ENCODE peak calls at places on chromosomes 5 and 9, in eight cellular contexts. W, D, V, L, U, Y, P and Z are unnamed samples.

GRCh38 chr9:88272986-88273385 is 115.3 kb upstream of the SPIN1 start:
- DNase-seq in D (no peak), V (no peak), U (no peak), W (no peak), P (no peak), L (no peak), Y (no peak), Z (no peak)

GRCh38 chr5:107058239-107058638 is 612.5 kb downstream of the EFNA5 start:
- DNase-seq in W (no peak), V (no peak), P (no peak), D (no peak), Y (no peak), U (no peak), L (no peak), Z (no peak)

GRCh38 chr5:42858031-42858643 is 46.4 kb upstream of the SELENOP start:
- DNase-seq in Y (no peak), D (no peak), U (no peak), W (no peak), L (no peak), P (no peak), V (no peak), Z (no peak)

GRCh38 chr9:38421498-38422211 is 2.6 kb downstream of the IGFBPL1 start:
- DNase-seq in D (no peak), L (no peak), U (no peak), V (no peak), Y (peak), W (no peak), P (no peak), Z (no peak)

GRCh38 chr5:133754575-133755169 is 142.3 kb upstream of the FSTL4 start:
- DNase-seq in D (peak), P (peak), L (peak), U (peak), V (peak), W (peak), Y (no peak), Z (peak)

GRCh38 chr5:142012186-142012785 is 541 bp downstream of the GNPDA1 start:
- DNase-seq in U (no peak), D (peak), Y (peak), W (no peak), L (peak), V (peak), P (peak), Z (peak)

GRCh38 chr5:114744406-114744805 is 382.5 kb downstream of the KCNN2 start:
- DNase-seq in L (no peak), U (no peak), Y (no peak), P (no peak), W (no peak), V (no peak), D (no peak), Z (no peak)

GRCh38 chr9:31608413-31608812 is 776.0 kb upstream of the ACO1 start:
- DNase-seq in W (no peak), U (no peak), P (no peak), Y (no peak), D (no peak), V (no peak), L (no peak), Z (no peak)

GRCh38 chr9:34555435-34556230 is 32.8 kb upstream of the ENHO start:
- DNase-seq in U (no peak), D (no peak), Y (peak), P (no peak), W (no peak), V (no peak), L (no peak), Z (no peak)

GRCh38 chr9:113621309-113621791 is 157.8 kb downstream of the RGS3 start:
- DNase-seq in Y (no peak), W (peak), P (no peak), V (no peak), U (no peak), L (no peak), D (no peak), Z (no peak)

GRCh38 chr9:119289740-119290139 is 79.5 kb downstream of the BRINP1 start:
- DNase-seq in L (no peak), P (peak), V (no peak), U (no peak), Y (peak), D (peak), W (no peak), Z (peak)

GRCh38 chr5:172102913-172103629 is 85.0 kb downstream of the STK10 start:
- DNase-seq in L (peak), V (no peak), P (no peak), Y (no peak), D (peak), U (no peak), W (peak), Z (peak)

GRCh38 chr5:134250949-134251348 is 25.1 kb upstream of the PPP2CA start:
- DNase-seq in P (peak), Y (no peak), V (no peak), L (no peak), D (no peak), U (no peak), W (no peak), Z (no peak)

GRCh38 chr9:123656565-123656964 is 273.4 kb downstream of the DENND1A start:
- DNase-seq in V (no peak), L (no peak), D (no peak), P (no peak), U (no peak), Y (no peak), W (peak), Z (no peak)

GRCh38 chr9:35960029-35960655 is 2.2 kb upstream of the OR2S2 start:
- DNase-seq in Y (no peak), P (no peak), L (no peak), U (no peak), W (peak), V (no peak), D (no peak), Z (no peak)

GRCh38 chr5:54944364-54944763 is 41.0 kb downstream of the ESM1 start:
- DNase-seq in Y (peak), P (no peak), D (peak), W (peak), U (no peak), V (no peak), L (peak), Z (peak)

GRCh38 chr9:7974335-7975005 is 174.9 kb upstream of the DMAC1 start:
- DNase-seq in U (peak), W (no peak), D (no peak), V (no peak), Y (no peak), P (no peak), L (no peak), Z (no peak)
- TF ChIP-seq RAD21 in U (no peak), W (no peak), D (no peak), V (no peak), Y (no peak), P (no peak), L (no peak), Z (no peak)

DNA sequence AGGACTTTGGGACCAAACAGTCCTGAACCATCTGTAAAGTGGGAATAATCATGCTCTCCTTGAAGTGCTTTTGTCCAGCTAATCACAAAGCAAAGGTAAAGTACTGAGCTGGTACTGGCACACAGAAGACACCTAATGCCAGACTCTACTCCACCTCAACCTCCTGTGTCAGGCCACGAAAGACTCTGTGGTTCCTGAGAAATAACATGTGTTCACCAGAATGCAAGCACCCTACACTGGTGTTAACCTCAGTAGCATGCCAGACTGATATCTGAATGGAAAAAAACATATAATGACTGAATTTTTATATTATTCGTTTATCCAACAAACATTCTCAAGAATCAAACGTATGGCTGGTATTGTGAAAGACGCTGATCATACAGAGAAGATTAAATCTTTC is 97.1 kb upstream of the IFNE start:
- DNase-seq in V (no peak), W (peak), D (no peak), L (no peak), P (no peak), Y (no peak), U (no peak), Z (no peak)
- TF ChIP-seq RAD21 in V (no peak), W (no peak), D (no peak), L (no peak), P (no peak), Y (no peak), U (no peak), Z (no peak)

GRCh38 chr5:160390787-160391696 is 8.8 kb downstream of the FAM200C start:
- DNase-seq in L (no peak), Y (no peak), U (no peak), D (no peak), P (peak), V (no peak), W (peak), Z (peak)
- TF ChIP-seq RAD21 in L (peak), Y (peak), U (peak), D (peak), P (no peak), V (peak), W (peak), Z (peak)

DNA sequence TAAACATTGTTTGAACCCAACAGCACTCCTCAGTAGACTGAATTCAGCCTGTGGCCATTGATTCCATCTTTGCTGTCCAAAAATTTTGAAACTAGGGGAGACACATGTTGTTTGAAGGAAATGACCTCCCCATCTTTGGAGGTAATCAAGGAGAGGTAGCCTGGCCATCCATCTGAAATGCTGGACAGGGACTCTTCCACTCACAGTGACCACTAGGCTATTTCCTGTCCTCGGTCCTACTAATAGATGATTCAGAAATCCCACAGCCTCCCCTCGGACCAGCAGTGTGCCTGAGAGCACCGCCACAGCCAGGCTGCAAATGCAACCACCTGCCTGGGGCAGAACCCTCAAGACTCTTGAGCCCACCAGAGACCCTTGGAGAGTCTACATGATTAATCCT is 12.5 kb downstream of the HRH2 start:
- DNase-seq in P (no peak), L (no peak), V (no peak), U (no peak), Y (no peak), W (no peak), D (no peak), Z (no peak)
- TF ChIP-seq RAD21 in P (no peak), L (no peak), V (no peak), U (no peak), Y (no peak), W (no peak), D (no peak), Z (no peak)

GRCh38 chr5:76867027-76867426 is 17.2 kb downstream of the S100Z start:
- DNase-seq in D (no peak), V (no peak), P (no peak), L (no peak), W (peak), U (no peak), Y (no peak), Z (no peak)

GRCh38 chr5:76866503-76866902 is 16.7 kb downstream of the S100Z start:
- DNase-seq in P (no peak), V (no peak), D (no peak), W (no peak), U (no peak), Y (no peak), L (no peak), Z (no peak)

GRCh38 chr5:76862986-76863385 is 13.2 kb downstream of the S100Z start:
- DNase-seq in Y (no peak), V (no peak), U (no peak), W (no peak), L (no peak), P (no peak), D (no peak), Z (no peak)

GRCh38 chr5:76870046-76870445 is 20.2 kb downstream of the S100Z start:
- DNase-seq in P (peak), D (no peak), W (peak), L (no peak), Y (no peak), U (no peak), V (no peak), Z (no peak)

GRCh38 chr5:76867827-76868693 is 18.2 kb downstream of the S100Z start:
- DNase-seq in W (peak), P (peak), V (peak), U (peak), Y (peak), L (peak), D (peak), Z (peak)
- TF ChIP-seq RAD21 in W (peak), P (peak), V (peak), U (peak), Y (peak), L (peak), D (peak), Z (peak)

GRCh38 chr5:78801413-78801812 is 152.8 kb upstream of the LHFPL2 start:
- DNase-seq in P (no peak), U (no peak), V (no peak), Y (no peak), W (no peak), L (no peak), D (no peak), Z (no peak)
- TF ChIP-seq RAD21 in P (no peak), U (no peak), V (no peak), Y (no peak), W (no peak), L (no peak), D (no peak), Z (no peak)

DNA sequence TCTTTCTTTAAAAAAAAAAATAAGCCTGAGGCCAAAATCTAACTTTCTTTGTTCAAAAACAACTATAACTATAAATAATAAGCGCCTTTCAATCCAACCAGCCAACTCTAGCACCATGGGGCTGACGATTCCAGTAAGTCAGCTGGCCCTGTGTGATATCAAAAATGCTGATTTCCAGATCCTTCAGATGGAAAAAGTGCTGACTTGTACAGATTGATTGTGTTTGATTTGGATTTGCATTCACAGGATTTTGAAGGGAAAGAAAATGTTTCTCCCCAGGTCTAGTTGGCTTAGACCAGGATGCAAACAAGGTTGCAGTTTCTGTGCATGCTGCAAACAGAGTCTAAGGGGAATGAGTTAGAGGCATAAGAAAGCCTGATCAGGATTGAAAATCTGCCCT is 68.8 kb downstream of the SLC1A3 start:
- DNase-seq in W (no peak), D (no peak), V (no peak), U (no peak), P (no peak), L (no peak), Y (no peak), Z (no peak)
- TF ChIP-seq RAD21 in W (no peak), D (no peak), V (no peak), U (no peak), P (no peak), L (no peak), Y (no peak), Z (no peak)

GRCh38 chr9:130897848-130898551 is 1.4 kb upstream of the QRFP start:
- DNase-seq in U (no peak), L (no peak), D (no peak), V (no peak), Y (peak), P (no peak), W (no peak), Z (no peak)
- TF ChIP-seq RAD21 in U (no peak), L (no peak), D (no peak), V (no peak), Y (no peak), P (no peak), W (no peak), Z (no peak)